ENCODE peak calls at places on chromosome 4, in ten cellular contexts. J, N, E, I, Q, O, P, R, U and X are unnamed samples.

GRCh38 chr4:183610033-183610432 is 49.0 kb downstream of the RWDD4 start:
- DNase-seq in N (no peak), J (no peak), P (no peak), E (no peak), Q (peak), O (no peak), R (no peak), I (no peak), U (no peak), X (no peak)

GRCh38 chr4:110654254-110654635 is 31.4 kb upstream of the PITX2 start:
- DNase-seq in O (peak), N (no peak), R (no peak), J (no peak), E (no peak), P (no peak), Q (no peak), I (peak), U (no peak), X (no peak)

GRCh38 chr4:65344278-65344825 is 325.9 kb downstream of the EPHA5 start:
- DNase-seq in Q (no peak), E (no peak), J (no peak), N (peak), U (no peak), O (no peak), R (peak), I (no peak), P (no peak), X (no peak)

GRCh38 chr4:3711183-3712111 is 54.7 kb upstream of the ADRA2C start:
- DNase-seq in P (no peak), O (no peak), E (no peak), Q (no peak), J (no peak), U (no peak), R (no peak), N (no peak), I (no peak), X (no peak)

GRCh38 chr4:159298502-159298901 is 195.6 kb downstream of the RAPGEF2 start:
- DNase-seq in I (no peak), P (no peak), N (no peak), U (no peak), J (no peak), Q (no peak), O (peak), E (no peak), R (peak), X (no peak)

GRCh38 chr4:186307497-186307896 is 41.5 kb downstream of the F11 start:
- DNase-seq in J (no peak), N (no peak), O (no peak), I (no peak), P (no peak), R (no peak), Q (no peak), E (no peak), U (no peak), X (no peak)

GRCh38 chr4:82900016-82900334 is 560 bp upstream of the THAP9 start:
- DNase-seq in I (no peak), U (no peak), N (no peak), Q (no peak), R (no peak), J (no peak), O (no peak), P (peak), E (no peak), X (no peak)

GRCh38 chr4:184397516-184398163 is 76.7 kb downstream of the IRF2 start:
- DNase-seq in J (no peak), P (no peak), R (no peak), Q (no peak), E (no peak), O (no peak), U (no peak), N (no peak), I (no peak), X (no peak)

GRCh38 chr4:53507671-53508286 is 83.5 kb downstream of the LNX1 start:
- DNase-seq in N (peak), I (no peak), E (peak), P (no peak), Q (peak), J (peak), O (peak), U (no peak), R (peak), X (no peak)

GRCh38 chr4:141391293-141391692 is 170.6 kb downstream of the ZNF330 start:
- DNase-seq in U (no peak), N (no peak), P (no peak), J (no peak), Q (no peak), E (no peak), R (no peak), I (no peak), O (no peak), X (no peak)

GRCh38 chr4:78656968-78657445 is 105.4 kb downstream of the ANXA3 start:
- DNase-seq in P (no peak), J (no peak), Q (no peak), O (no peak), I (no peak), R (no peak), E (no peak), U (no peak), N (no peak), X (no peak)

GRCh38 chr4:8726344-8726851 is 133.8 kb downstream of the CPZ start:
- DNase-seq in O (no peak), U (no peak), E (no peak), R (no peak), P (no peak), N (no peak), I (no peak), Q (no peak), J (peak), X (no peak)

GRCh38 chr4:6250235-6250983 is 19.2 kb upstream of the WFS1 start:
- DNase-seq in I (peak), N (peak), Q (peak), O (peak), J (no peak), R (peak), P (peak), U (no peak), E (no peak), X (peak)

GRCh38 chr4:61661960-61662359 is 461.8 kb downstream of the ADGRL3 start:
- DNase-seq in R (no peak), N (no peak), J (no peak), I (no peak), E (no peak), U (no peak), Q (no peak), O (no peak), P (no peak), X (no peak)

GRCh38 chr4:180031330-180031729 is 2211.9 kb upstream of the TENM3 start:
- DNase-seq in P (no peak), E (no peak), Q (no peak), J (no peak), N (no peak), I (no peak), R (no peak), U (no peak), O (no peak), X (no peak)

DNA sequence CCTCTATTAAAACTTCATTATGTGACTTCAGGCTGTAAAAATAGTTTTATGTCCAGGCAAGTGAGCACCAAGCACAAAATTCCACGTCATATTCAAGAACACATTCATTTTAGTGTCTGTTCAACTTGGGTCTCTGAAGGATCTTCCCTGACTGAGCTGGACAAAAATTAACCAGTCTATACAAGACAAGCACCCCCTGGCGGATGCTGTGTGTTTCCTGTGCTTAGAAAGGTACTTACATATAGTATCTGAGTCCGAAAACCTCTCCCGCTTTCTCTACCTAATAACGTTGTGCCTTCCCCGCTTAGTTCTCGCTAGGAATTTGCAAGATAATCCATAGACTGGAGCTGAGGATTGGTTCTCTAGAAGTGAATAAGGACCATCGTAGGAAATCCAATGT is 2214.5 kb upstream of the TENM3 start:
- DNase-seq in J (no peak), N (no peak), R (peak), O (no peak), P (peak), U (no peak), Q (peak), E (peak), I (peak), X (no peak)
- TF ChIP-seq CTCF in J (no peak), N (peak), R (peak), O (no peak), P (peak), U (no peak), Q (no peak), E (no peak), I (peak), X (peak)

GRCh38 chr4:25163216-25163615 is 3.0 kb upstream of the SEPSECS start:
- DNase-seq in P (no peak), U (no peak), R (no peak), Q (no peak), I (no peak), E (no peak), N (no peak), J (no peak), O (no peak), X (no peak)

GRCh38 chr4:25162566-25162965 is 2.3 kb upstream of the SEPSECS start:
- DNase-seq in E (no peak), R (no peak), U (no peak), I (no peak), N (no peak), P (no peak), Q (no peak), J (no peak), O (no peak), X (no peak)

GRCh38 chr4:25160714-25161598 is 707 bp upstream of the SEPSECS start:
- DNase-seq in R (peak), P (no peak), Q (peak), N (no peak), I (peak), J (no peak), E (no peak), U (no peak), O (no peak), X (no peak)

GRCh38 chr4:25159837-25160713 is at the start of gene SEPSECS:
- DNase-seq in P (peak), E (peak), N (peak), I (peak), R (peak), O (peak), J (peak), U (peak), Q (peak), X (peak)

GRCh38 chr4:25161599-25161960 is 1.3 kb upstream of the SEPSECS start:
- DNase-seq in R (peak), Q (peak), J (no peak), I (no peak), P (no peak), O (no peak), N (no peak), E (no peak), U (no peak), X (no peak)
- TF ChIP-seq CTCF in R (no peak), Q (no peak), J (no peak), I (no peak), P (no peak), O (no peak), N (no peak), E (no peak), U (no peak), X (no peak)

GRCh38 chr4:70980196-70980595 is 13.3 kb upstream of the DCK start:
- DNase-seq in P (no peak), O (no peak), N (no peak), I (no peak), E (no peak), Q (no peak), R (no peak), J (no peak), U (no peak), X (no peak)

GRCh38 chr4:70979445-70980008 is 13.9 kb upstream of the DCK start:
- DNase-seq in U (no peak), E (no peak), J (no peak), O (no peak), Q (no peak), P (no peak), R (no peak), N (no peak), I (no peak), X (peak)

DNA sequence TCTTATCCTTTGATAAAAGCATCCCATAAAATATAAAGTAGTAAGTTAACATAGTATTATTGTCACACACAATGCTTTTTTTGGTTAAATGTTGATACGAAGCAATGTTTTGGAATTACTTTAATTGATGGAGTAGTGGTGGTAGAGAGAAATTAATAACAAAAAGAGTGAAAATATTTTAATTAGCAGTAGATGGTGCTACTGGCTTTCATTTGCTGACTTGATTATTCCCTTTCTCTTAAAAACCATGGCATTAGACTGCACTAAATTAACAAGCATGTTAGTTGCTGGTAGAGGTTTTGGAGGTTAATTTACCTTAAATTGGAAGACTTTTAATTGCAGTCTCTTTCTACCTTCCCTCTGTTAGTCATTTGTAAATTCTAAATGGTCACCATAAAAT is 8.9 kb upstream of the DCK start:
- DNase-seq in Q (no peak), N (no peak), P (no peak), J (no peak), R (no peak), I (no peak), E (no peak), U (no peak), O (no peak), X (no peak)
- TF ChIP-seq CTCF in Q (no peak), N (no peak), P (no peak), J (no peak), R (no peak), I (no peak), E (peak), U (no peak), O (no peak), X (no peak)

GRCh38 chr4:103786593-103786992 is 66.8 kb upstream of the TACR3 start:
- DNase-seq in I (no peak), Q (no peak), J (no peak), O (no peak), N (no peak), E (no peak), U (no peak), P (no peak), R (no peak), X (no peak)

GRCh38 chr4:103787057-103787456 is 67.3 kb upstream of the TACR3 start:
- DNase-seq in O (no peak), I (no peak), U (no peak), Q (no peak), J (no peak), N (no peak), R (no peak), E (no peak), P (no peak), X (no peak)

GRCh38 chr4:103786014-103786413 is 66.2 kb upstream of the TACR3 start:
- DNase-seq in P (peak), J (no peak), N (peak), E (no peak), O (no peak), R (peak), I (peak), U (no peak), Q (peak), X (peak)
- TF ChIP-seq CTCF in P (peak), J (no peak), N (peak), E (no peak), O (peak), R (peak), I (peak), U (no peak), Q (peak), X (peak)

DNA sequence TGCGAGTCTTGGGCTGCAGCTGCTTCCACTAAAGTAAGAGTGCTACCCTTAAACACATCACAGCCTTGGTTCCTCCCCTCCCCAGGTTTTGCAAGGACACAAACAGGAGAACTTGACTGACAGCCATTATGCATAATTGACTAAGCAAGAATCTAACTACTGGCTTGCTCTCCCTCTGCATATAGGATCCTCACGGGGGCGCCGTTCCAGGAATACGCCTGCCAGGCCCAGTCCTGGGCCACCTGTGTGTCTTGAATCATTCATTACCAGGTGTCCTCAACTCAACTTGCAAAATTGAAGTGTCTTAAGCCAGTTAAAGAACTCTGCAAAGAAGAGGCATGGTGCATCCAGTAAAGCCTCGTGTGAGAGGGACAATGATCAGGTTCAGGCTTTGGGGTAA is 273.3 kb upstream of the HS3ST1 start:
- DNase-seq in R (no peak), E (no peak), N (no peak), P (no peak), O (no peak), J (no peak), I (no peak), Q (no peak), U (no peak), X (no peak)
- TF ChIP-seq CTCF in R (no peak), E (no peak), N (no peak), P (no peak), O (no peak), J (no peak), I (no peak), Q (no peak), U (no peak), X (no peak)

GRCh38 chr4:55398966-55399365 is 3.2 kb downstream of the TMEM165 start:
- DNase-seq in J (no peak), Q (peak), O (no peak), E (no peak), I (no peak), N (no peak), U (no peak), P (no peak), R (no peak), X (no peak)
- TF ChIP-seq CTCF in J (no peak), Q (no peak), O (no peak), E (no peak), I (no peak), N (no peak), U (no peak), P (no peak), R (no peak), X (no peak)